ENCODE peak calls at places on chromosomes 2 and 18, in nine cellular contexts. B, S, A, T, X, F, Q, K and Y are unnamed samples.

GRCh38 chr2:80030135-80030534 is 274.4 kb downstream of the LRRTM1 start:
- DNase-seq in B (no peak), S (no peak), A (no peak), T (no peak), X (no peak), F (no peak), Q (no peak), K (no peak), Y (no peak)

GRCh38 chr2:45879406-45879805 is 227.9 kb downstream of the PRKCE start:
- DNase-seq in B (peak; percentile 13), S (peak; percentile 10), A (no peak), T (no peak), X (no peak), F (no peak), Q (no peak), K (no peak), Y (no peak)

GRCh38 chr2:204019572-204020501 is 83.3 kb downstream of the ICOS start:
- DNase-seq in B (peak; percentile 30), S (no peak), A (peak; percentile 14), T (no peak), X (no peak), F (no peak), Q (no peak), K (no peak), Y (peak; percentile 4)

GRCh38 chr18:75192899-75193298 is 16.0 kb downstream of the PTGR3 start:
- DNase-seq in B (no peak), S (no peak), A (no peak), T (no peak), X (no peak), F (no peak), Q (no peak), K (no peak), Y (no peak)

GRCh38 chr18:63907649-63908048 is at the start of gene SERPINB10:
- DNase-seq in B (no peak), S (no peak), A (no peak), T (no peak), X (no peak), F (no peak), Q (no peak), K (no peak), Y (no peak)

GRCh38 chr2:231308631-231309414 is 86.7 kb upstream of the B3GNT7 start:
- DNase-seq in B (peak; percentile 80), S (no peak), A (no peak), T (no peak), X (no peak), F (peak; percentile 11), Q (no peak), K (no peak), Y (peak; percentile 42)

GRCh38 chr2:45494275-45494977 is 116.6 kb downstream of the SRBD1 start:
- DNase-seq in B (peak; percentile 79), S (peak; percentile 86), A (peak; percentile 48), T (peak; percentile 14), X (no peak), F (peak; percentile 91), Q (peak; percentile 82), K (peak; percentile 54), Y (peak; percentile 74)

GRCh38 chr2:119062179-119062578 is 96.4 kb downstream of the C1QL2 start:
- DNase-seq in B (no peak), S (no peak), A (no peak), T (no peak), X (no peak), F (no peak), Q (no peak), K (no peak), Y (no peak)

GRCh38 chr2:111106720-111107119 is 14.0 kb upstream of the BCL2L11 start:
- DNase-seq in B (no peak), S (no peak), A (no peak), T (no peak), X (no peak), F (no peak), Q (no peak), K (no peak), Y (no peak)

GRCh38 chr2:191508738-191509137 is 169.2 kb upstream of the NABP1 start:
- DNase-seq in B (peak; percentile 61), S (no peak), A (no peak), T (no peak), X (no peak), F (no peak), Q (no peak), K (no peak), Y (no peak)

GRCh38 chr2:152534460-152535131 is 182.7 kb downstream of the PRPF40A start:
- DNase-seq in B (no peak), S (no peak), A (no peak), T (no peak), X (no peak), F (peak; percentile 59), Q (no peak), K (no peak), Y (no peak)

GRCh38 chr2:241808701-241809382 is at the start of gene NEU4:
- DNase-seq in B (no peak), S (no peak), A (no peak), T (no peak), X (no peak), F (no peak), Q (no peak), K (no peak), Y (no peak)

GRCh38 chr2:147679664-147680502 is 164.9 kb upstream of the ACVR2A start:
- DNase-seq in B (no peak), S (no peak), A (no peak), T (no peak), X (no peak), F (no peak), Q (peak; percentile 18), K (no peak), Y (no peak)

GRCh38 chr2:86625096-86625495 is 1.4 kb upstream of the RNF103 start:
- DNase-seq in B (no peak), S (no peak), A (no peak), T (no peak), X (no peak), F (no peak), Q (no peak), K (peak; percentile 5), Y (no peak)

GRCh38 chr2:37324536-37324785 is 172 bp downstream of the PRKD3 start:
- DNase-seq in B (no peak), S (no peak), A (no peak), T (peak; percentile 81), X (peak; percentile 57), F (peak; percentile 72), Q (peak; percentile 78), K (peak; percentile 71), Y (no peak)

GRCh38 chr2:167183916-167184315 is 295.6 kb downstream of the XIRP2 start:
- DNase-seq in B (no peak), S (no peak), A (no peak), T (no peak), X (no peak), F (peak; percentile 39), Q (no peak), K (no peak), Y (no peak)

GRCh38 chr2:234251326-234252271 is 201.1 kb downstream of the SPP2 start:
- DNase-seq in B (peak; percentile 91), S (no peak), A (peak; percentile 98), T (peak; percentile 79), X (no peak), F (peak; percentile 99), Q (peak; percentile 98), K (no peak), Y (peak; percentile 100)

GRCh38 chr2:128315829-128316776 is 2.6 kb downstream of the HS6ST1 start:
- DNase-seq in B (no peak), S (no peak), A (no peak), T (peak; percentile 12), X (no peak), F (peak; percentile 46), Q (peak; percentile 45), K (no peak), Y (no peak)

GRCh38 chr2:53697686-53698085 is 69.9 kb upstream of the CHAC2 start:
- DNase-seq in B (no peak), S (no peak), A (no peak), T (no peak), X (no peak), F (no peak), Q (no peak), K (no peak), Y (no peak)

GRCh38 chr2:126972272-126972626 is 73.6 kb downstream of the TEX51 start:
- DNase-seq in B (no peak), S (no peak), A (no peak), T (no peak), X (no peak), F (no peak), Q (no peak), K (no peak), Y (no peak)
- H3K4me3 ChIP-seq in B (peak overlapping the region; percentile 49), S (no peak overlapping the region), A (no peak overlapping the region), T (no peak overlapping the region), X (no peak overlapping the region), F (no peak overlapping the region), Q (no peak overlapping the region), K (no peak overlapping the region), Y (no peak overlapping the region)

GRCh38 chr18:13260927-13261471 is 42.4 kb downstream of the LDLRAD4 start:
- DNase-seq in B (no peak), S (no peak), A (no peak), T (no peak), X (no peak), F (no peak), Q (no peak), K (no peak), Y (no peak)
- H3K4me3 ChIP-seq in B (no peak overlapping the region), S (no peak overlapping the region), A (no peak overlapping the region), T (no peak overlapping the region), X (no peak overlapping the region), F (no peak overlapping the region), Q (no peak overlapping the region), K (no peak overlapping the region), Y (no peak overlapping the region)

GRCh38 chr2:33130544-33130943 is 183.8 kb downstream of the LTBP1 start:
- DNase-seq in B (no peak), S (no peak), A (no peak), T (no peak), X (no peak), F (no peak), Q (no peak), K (no peak), Y (no peak)
- H3K4me3 ChIP-seq in B (no peak overlapping the region), S (no peak overlapping the region), A (no peak overlapping the region), T (no peak overlapping the region), X (no peak overlapping the region), F (no peak overlapping the region), Q (no peak overlapping the region), K (no peak overlapping the region), Y (no peak overlapping the region)

GRCh38 chr2:60538136-60538535 is 15.3 kb downstream of the BCL11A start:
- DNase-seq in B (no peak), S (no peak), A (no peak), T (no peak), X (no peak), F (no peak), Q (no peak), K (no peak), Y (no peak)

GRCh38 chr2:60534034-60534393 is 19.4 kb downstream of the BCL11A start:
- DNase-seq in B (no peak), S (peak; percentile 74), A (no peak), T (no peak), X (no peak), F (no peak), Q (no peak), K (no peak), Y (no peak)

GRCh38 chr2:60536716-60537115 is 16.7 kb downstream of the BCL11A start:
- DNase-seq in B (no peak), S (no peak), A (no peak), T (no peak), X (no peak), F (no peak), Q (no peak), K (no peak), Y (no peak)

GRCh38 chr2:60533114-60534033 is 20.1 kb downstream of the BCL11A start:
- DNase-seq in B (no peak), S (no peak), A (no peak), T (no peak), X (no peak), F (no peak), Q (peak; percentile 82), K (no peak), Y (peak; percentile 67)

GRCh38 chr2:60535392-60536312 is 17.8 kb downstream of the BCL11A start:
- DNase-seq in B (no peak), S (no peak), A (no peak), T (no peak), X (no peak), F (no peak), Q (no peak), K (no peak), Y (no peak)
- H3K4me3 ChIP-seq in B (no peak overlapping the region), S (no peak overlapping the region), A (no peak overlapping the region), T (no peak overlapping the region), X (no peak overlapping the region), F (no peak overlapping the region), Q (no peak overlapping the region), K (no peak overlapping the region), Y (no peak overlapping the region)